ENCODE peak calls at places on chromosomes 7 and 10, in four cellular contexts. D is Caco-2, B is A549, I is HFF-Myc. E is an unnamed sample.

GRCh38 chr10:51386248-51386885 is 312.1 kb downstream of the PRKG1 start:
- DNase-seq in D (no peak), B (no peak), I (no peak), E (peak; percentile 23)

GRCh38 chr7:132930881-132931280 is 151.0 kb downstream of the CHCHD3 start:
- DNase-seq in D (no peak), B (no peak), I (no peak), E (peak; percentile 3)

GRCh38 chr10:60849762-60850161 is 71.5 kb downstream of the CDK1 start:
- DNase-seq in D (no peak), B (no peak), I (no peak), E (no peak)

GRCh38 chr7:75813084-75813483 is 522 bp downstream of the CCL24 start:
- DNase-seq in D (no peak), B (no peak), I (no peak), E (peak; percentile 24)

GRCh38 chr10:25417611-25418010 is 242.8 kb downstream of the GPR158 start:
- DNase-seq in D (no peak), B (no peak), I (no peak), E (no peak)

GRCh38 chr7:99446096-99446495 is 7.4 kb downstream of the CPSF4 start:
- DNase-seq in D (no peak), B (no peak), I (no peak), E (no peak)

GRCh38 chr10:59781511-59781910 is 28.3 kb upstream of the MRLN start:
- DNase-seq in D (no peak), B (no peak), I (no peak), E (no peak)

GRCh38 chr10:58266826-58267712 is 625 bp downstream of the IPMK start:
- DNase-seq in D (peak; percentile 58), B (no peak), I (no peak), E (peak; percentile 55)

GRCh38 chr10:331186-331585 is 195.9 kb downstream of the ZMYND11 start:
- DNase-seq in D (no peak), B (no peak), I (no peak), E (no peak)

GRCh38 chr7:50594136-50594535 is 28.9 kb upstream of the DDC start:
- DNase-seq in D (no peak), B (no peak), I (no peak), E (no peak)

GRCh38 chr7:93014410-93014809 is 103.4 kb downstream of the SAMD9 start:
- DNase-seq in D (no peak), B (no peak), I (no peak), E (no peak)

GRCh38 chr7:101562531-101563197 is 66.4 kb downstream of the MYL10 start:
- DNase-seq in D (peak; percentile 21), B (no peak), I (no peak), E (no peak)

GRCh38 chr7:23471090-23471859 is 984 bp upstream of the IGF2BP3 start:
- DNase-seq in D (peak; percentile 95), B (peak; percentile 80), I (no peak), E (peak; percentile 53)

GRCh38 chr10:124086097-124086710 is 7.2 kb downstream of the CHST15 start:
- DNase-seq in D (no peak), B (no peak), I (no peak), E (no peak)

GRCh38 chr7:138974675-138975237 is 6.4 kb downstream of the KIAA1549 start:
- DNase-seq in D (no peak), B (no peak), I (no peak), E (no peak)

GRCh38 chr10:110756886-110757285 is 112.8 kb downstream of the RBM20 start:
- DNase-seq in D (no peak), B (no peak), I (no peak), E (no peak)

GRCh38 chr10:29951441-29951931 is 107.9 kb downstream of the JCAD start:
- DNase-seq in D (no peak), B (no peak), I (no peak), E (no peak)

GRCh38 chr7:140262242-140262903 is 85.6 kb upstream of the KDM7A start:
- DNase-seq in D (no peak), B (no peak), I (no peak), E (no peak)

GRCh38 chr10:106931159-106931852 is 233.2 kb downstream of the SORCS1 start:
- DNase-seq in D (no peak), B (no peak), I (no peak), E (no peak)

GRCh38 chr7:37332218-37333016 is 116.2 kb downstream of the ELMO1 start:
- DNase-seq in D (no peak), B (no peak), I (no peak), E (no peak)

GRCh38 chr10:121526801-121527221 is 71.4 kb downstream of the FGFR2 start:
- DNase-seq in D (no peak), B (no peak), I (no peak), E (no peak)

GRCh38 chr10:34776090-34776690 is 38.9 kb downstream of the PARD3 start:
- DNase-seq in D (no peak), B (no peak), I (no peak), E (no peak)

GRCh38 chr7:129989466-129989865 is 36.7 kb upstream of the UBE2H start:
- DNase-seq in D (no peak), B (no peak), I (no peak), E (no peak)

GRCh38 chr10:100780324-100780723 is 34.9 kb downstream of the PAX2 start:
- DNase-seq in D (no peak), B (no peak), I (no peak), E (no peak)

GRCh38 chr7:2855386-2855785 is 11.3 kb upstream of the GNA12 start:
- DNase-seq in D (no peak), B (no peak), I (no peak), E (no peak)

GRCh38 chr7:73504017-73504416 is 18.1 kb downstream of the BAZ1B start:
- DNase-seq in D (no peak), B (no peak), I (no peak), E (no peak)

GRCh38 chr7:158454631-158455030 is 133.0 kb downstream of the PTPRN2 start:
- DNase-seq in D (no peak), B (no peak), I (no peak), E (no peak)

GRCh38 chr7:77982926-77983550 is 184.5 kb downstream of the PHTF2 start:
- DNase-seq in D (no peak), B (no peak), I (no peak), E (peak; percentile 14)

GRCh38 chr10:79380125-79380917 is 33.1 kb downstream of the PPIF start:
- DNase-seq in D (peak; percentile 31), B (no peak), I (no peak), E (peak; percentile 63)

GRCh38 chr10:99234067-99234738 is 1.4 kb downstream of the HPSE2 start:
- DNase-seq in D (no peak), B (no peak), I (no peak), E (no peak)

GRCh38 chr10:124041684-124042445 is 51.5 kb downstream of the CHST15 start:
- DNase-seq in D (no peak), B (no peak), I (no peak), E (peak; percentile 55)

GRCh38 chr10:54133201-54133600 is 667.8 kb downstream of the PCDH15 start:
- DNase-seq in D (no peak), B (no peak), I (no peak), E (no peak)

GRCh38 chr10:119981826-119982225 is 89.3 kb downstream of the SEC23IP start:
- DNase-seq in D (no peak), B (no peak), I (no peak), E (no peak)

GRCh38 chr10:79270471-79271246 is 76.6 kb upstream of the PPIF start:
- DNase-seq in D (no peak), B (no peak), I (no peak), E (no peak)

GRCh38 chr10:86756511-86757109 is at the start of gene BMPR1A:
- DNase-seq in D (peak; percentile 92), B (no peak), I (no peak), E (peak; percentile 77)

GRCh38 chr10:12221323-12222298 is 25.6 kb downstream of the CDC123 start:
- DNase-seq in D (peak; percentile 66), B (peak; percentile 12), I (no peak), E (no peak)

GRCh38 chr7:133253522-133253882 is 624 bp downstream of the EXOC4 start:
- DNase-seq in D (no peak), B (no peak), I (no peak), E (no peak)

GRCh38 chr7:104206841-104207240 is 972 bp downstream of the ORC5 start:
- DNase-seq in D (no peak), B (no peak), I (no peak), E (no peak)

GRCh38 chr10:11085545-11085944 is 67.9 kb downstream of the CELF2 start:
- DNase-seq in D (no peak), B (no peak), I (no peak), E (no peak)

GRCh38 chr10:11080564-11080984 is 62.9 kb downstream of the CELF2 start:
- DNase-seq in D (no peak), B (no peak), I (no peak), E (no peak)

GRCh38 chr10:11086177-11086576 is 68.5 kb downstream of the CELF2 start:
- DNase-seq in D (no peak), B (no peak), I (no peak), E (no peak)

GRCh38 chr10:11082551-11082950 is 64.9 kb downstream of the CELF2 start:
- DNase-seq in D (no peak), B (no peak), I (no peak), E (no peak)

DNA sequence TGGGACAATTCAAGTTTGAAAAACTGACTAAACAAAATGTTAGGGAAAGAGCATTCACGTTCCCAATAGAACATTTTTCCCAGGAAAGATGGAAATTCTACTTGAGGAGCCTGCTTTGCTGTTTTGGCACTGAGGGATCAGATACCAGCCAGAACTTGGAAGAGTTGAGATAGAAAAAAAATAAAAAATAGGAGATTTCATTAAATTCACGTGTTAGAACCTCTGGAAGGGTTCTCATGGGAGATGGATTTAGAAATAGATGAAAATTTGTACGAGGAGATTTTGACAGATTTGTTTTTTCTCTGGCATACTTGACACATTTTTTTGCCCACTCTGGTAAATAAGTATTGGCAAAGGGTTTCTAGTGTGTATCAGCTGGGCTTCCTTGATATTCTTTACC is 63.7 kb downstream of the CELF2 start:
- DNase-seq in D (no peak), B (no peak), I (no peak), E (no peak)
- TF ChIP-seq CTCF in D (no peak), B (no peak), I (no peak), E (no peak)

GRCh38 chr10:68869623-68870022 is 31.5 kb upstream of the DDX50 start:
- DNase-seq in D (no peak), B (no peak), I (no peak), E (no peak)
- TF ChIP-seq CTCF in D (no peak), B (no peak), I (no peak), E (no peak)

DNA sequence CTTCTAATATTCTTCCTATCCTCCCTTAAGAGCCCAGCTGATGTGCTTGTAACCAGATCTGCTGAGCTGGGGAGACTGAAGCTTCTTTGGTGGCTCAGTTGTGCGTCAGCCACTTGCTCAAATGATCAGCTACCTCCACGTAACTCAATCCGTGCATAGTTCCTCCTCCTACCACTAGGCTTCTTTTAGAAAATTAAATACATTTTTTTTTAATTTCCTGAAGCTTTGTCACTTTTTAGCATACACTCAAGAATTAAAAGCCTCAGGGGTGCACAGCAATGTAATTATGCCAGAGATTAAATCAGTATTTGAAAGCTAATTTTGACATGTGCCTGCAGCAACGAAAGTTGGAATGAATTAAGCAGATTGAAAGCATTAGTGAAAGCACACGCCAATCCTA is 20.4 kb upstream of the PRLHR start:
- DNase-seq in D (no peak), B (peak; percentile 31), I (no peak), E (no peak)
- TF ChIP-seq CTCF in D (no peak), B (no peak), I (no peak), E (peak; percentile 63)

GRCh38 chr7:35036361-35037171 is 719 bp downstream of the DPY19L1 start:
- DNase-seq in D (peak; percentile 54), B (peak; percentile 51), I (no peak), E (peak; percentile 43)
- TF ChIP-seq CTCF in D (no peak), B (no peak), I (no peak), E (no peak)

GRCh38 chr10:89611282-89611681 is 33.8 kb downstream of the PANK1 start:
- DNase-seq in D (no peak), B (no peak), I (no peak), E (no peak)
- TF ChIP-seq CTCF in D (no peak), B (no peak), I (no peak), E (no peak)